ENCODE peak calls at places on chromosome 1, in five cellular contexts. H, D, C, X and I are unnamed samples.

GRCh38 chr1:196152975-196153374 is 455.3 kb downstream of the KCNT2 start:
- DNase-seq in H (no peak), D (no peak), C (no peak), X (no peak), I (no peak)

GRCh38 chr1:160354388-160354985 is 11.3 kb downstream of the NCSTN start:
- DNase-seq in H (no peak), D (no peak), C (no peak), X (no peak), I (peak; percentile 14)

GRCh38 chr1:172447641-172448040 is 3.8 kb upstream of the PIGC start:
- DNase-seq in H (no peak), D (no peak), C (no peak), X (no peak), I (no peak)

GRCh38 chr1:153886127-153886526 is 36.6 kb downstream of the GATAD2B start:
- DNase-seq in H (no peak), D (no peak), C (no peak), X (no peak), I (no peak)

GRCh38 chr1:99727575-99728190 is 38.8 kb downstream of the FRRS1 start:
- DNase-seq in H (no peak), D (no peak), C (no peak), X (no peak), I (no peak)

GRCh38 chr1:220084460-220084859 is 5.1 kb downstream of the BPNT1 start:
- DNase-seq in H (no peak), D (no peak), C (no peak), X (no peak), I (no peak)

GRCh38 chr1:230705289-230706019 is 8.5 kb downstream of the AGT start:
- DNase-seq in H (no peak), D (no peak), C (no peak), X (no peak), I (no peak)

GRCh38 chr1:76153856-76154212 is 79.3 kb downstream of the ST6GALNAC3 start:
- DNase-seq in H (no peak), D (no peak), C (no peak), X (no peak), I (no peak)

GRCh38 chr1:20250346-20250989 is 40.2 kb upstream of the VWA5B1 start:
- DNase-seq in H (no peak), D (no peak), C (peak; percentile 8), X (no peak), I (peak; percentile 43)

GRCh38 chr1:29197590-29197924 is 15.9 kb upstream of the SRSF4 start:
- DNase-seq in H (no peak), D (peak; percentile 10), C (no peak), X (no peak), I (peak; percentile 51)

GRCh38 chr1:192516776-192517297 is 58.7 kb upstream of the RGS1 start:
- DNase-seq in H (no peak), D (peak; percentile 51), C (no peak), X (no peak), I (peak; percentile 51)

GRCh38 chr1:33300673-33301072 is 20.2 kb downstream of the A3GALT2 start:
- DNase-seq in H (no peak), D (no peak), C (no peak), X (no peak), I (no peak)

GRCh38 chr1:57976218-57976617 is 552.4 kb upstream of the DAB1 start:
- DNase-seq in H (no peak), D (no peak), C (no peak), X (no peak), I (no peak)

GRCh38 chr1:153663211-153663610 is 4.7 kb downstream of the SNAPIN start:
- DNase-seq in H (no peak), D (no peak), C (no peak), X (no peak), I (no peak)

GRCh38 chr1:232675267-232675666 is 45.3 kb upstream of the SIPA1L2 start:
- DNase-seq in H (no peak), D (no peak), C (no peak), X (no peak), I (no peak)